ENCODE peak calls at places on chromosomes 11 and 22, in eight cellular contexts. Q, P, B, H, V, G, Y and I are unnamed samples.

GRCh38 chr22:24141586-24141985 is 39.7 kb upstream of the SUSD2 start:
- DNase-seq in H (no peak), Y (no peak), B (no peak), V (no peak), P (no peak), Q (no peak), G (no peak), I (no peak)

GRCh38 chr11:134951305-134951700 is 539.3 kb upstream of the B3GAT1 start:
- DNase-seq in B (no peak), G (no peak), Q (peak; percentile 16), V (no peak), H (no peak), P (no peak), Y (no peak), I (no peak)

GRCh38 chr11:61042961-61043540 is 59.2 kb upstream of the CD5 start:
- DNase-seq in V (no peak), Y (peak; percentile 68), Q (no peak), B (no peak), P (no peak), G (no peak), H (no peak), I (no peak)

GRCh38 chr11:78208257-78209165 is 19.8 kb downstream of the USP35 start:
- DNase-seq in Y (peak; percentile 51), P (no peak), V (no peak), G (no peak), B (no peak), Q (no peak), H (peak; percentile 49), I (no peak)

GRCh38 chr11:94934362-94934761 is 39.0 kb downstream of the CWC15 start:
- DNase-seq in B (no peak), G (no peak), Y (no peak), Q (peak; percentile 55), V (no peak), H (no peak), P (no peak), I (no peak)

GRCh38 chr11:8230178-8230859 is 33.4 kb downstream of the LMO1 start:
- DNase-seq in Q (no peak), Y (peak; percentile 67), B (no peak), H (no peak), G (no peak), P (no peak), V (no peak), I (no peak)

GRCh38 chr11:92893276-92893675 is 76.2 kb upstream of the MTNR1B start:
- DNase-seq in G (no peak), V (no peak), Y (no peak), Q (no peak), H (no peak), B (no peak), P (no peak), I (no peak)

GRCh38 chr11:118684187-118684586 is 4.7 kb upstream of the TREH start:
- DNase-seq in B (no peak), Y (no peak), Q (no peak), G (no peak), P (no peak), H (no peak), V (no peak), I (no peak)

GRCh38 chr22:37299969-37300509 is 17.7 kb downstream of the CYTH4 start:
- DNase-seq in Q (no peak), H (no peak), G (no peak), P (no peak), B (no peak), V (no peak), Y (no peak), I (no peak)

GRCh38 chr11:75342966-75343870 is 8.2 kb downstream of the ARRB1 start:
- DNase-seq in P (peak; percentile 94), Q (peak; percentile 30), H (peak; percentile 72), Y (no peak), G (peak; percentile 64), V (peak; percentile 73), B (no peak), I (no peak)

GRCh38 chr11:74330065-74330858 is 18.8 kb upstream of the P4HA3 start:
- DNase-seq in Q (peak; percentile 87), Y (no peak), G (no peak), V (no peak), H (no peak), B (no peak), P (no peak), I (no peak)

GRCh38 chr11:28259177-28259843 is 151.1 kb downstream of the METTL15 start:
- DNase-seq in H (peak; percentile 56), V (no peak), Y (peak; percentile 47), B (no peak), P (no peak), Q (no peak), G (no peak), I (no peak)

GRCh38 chr11:119049081-119049480 is 7.9 kb downstream of the HYOU1 start:
- DNase-seq in V (no peak), H (no peak), Q (no peak), B (no peak), Y (peak; percentile 60), P (no peak), G (no peak), I (no peak)

GRCh38 chr11:63791495-63792167 is 21.6 kb upstream of the SPINDOC start:
- DNase-seq in G (no peak), V (no peak), P (no peak), H (no peak), Q (no peak), B (no peak), Y (no peak), I (no peak)

GRCh38 chr22:29693671-29694070 is 26.1 kb upstream of the CABP7 start:
- DNase-seq in B (no peak), Q (no peak), G (no peak), P (no peak), H (no peak), Y (no peak), V (no peak), I (no peak)

GRCh38 chr11:19459240-19459639 is 218.5 kb upstream of the E2F8 start:
- DNase-seq in V (no peak), G (no peak), B (no peak), P (no peak), Q (no peak), Y (no peak), H (no peak), I (no peak)

GRCh38 chr11:64763804-64764611 is 4.2 kb upstream of the PYGM start:
- DNase-seq in Y (peak; percentile 88), P (no peak), H (no peak), G (no peak), B (no peak), Q (no peak), V (no peak), I (no peak)

GRCh38 chr11:73140213-73141030 is 1.7 kb downstream of the FCHSD2 start:
- DNase-seq in G (no peak), H (no peak), B (peak; percentile 30), P (peak; percentile 32), Q (peak; percentile 62), Y (peak; percentile 84), V (peak; percentile 50), I (no peak)

GRCh38 chr11:74932797-74933196 is 16.1 kb downstream of the XRRA1 start:
- DNase-seq in Y (no peak), P (no peak), V (no peak), Q (peak; percentile 62), H (no peak), B (no peak), G (no peak), I (no peak)

GRCh38 chr11:69144316-69144715 is 11.4 kb upstream of the SMIM38 start:
- DNase-seq in H (no peak), G (no peak), V (no peak), P (no peak), Y (no peak), B (no peak), Q (no peak), I (no peak)

GRCh38 chr11:65150513-65151271 is 16.4 kb upstream of the SYVN1 start:
- DNase-seq in V (peak; percentile 90), H (peak; percentile 90), B (peak; percentile 75), Q (peak; percentile 68), P (peak; percentile 89), Y (peak; percentile 82), G (peak; percentile 97), I (peak; percentile 76)

GRCh38 chr11:117877120-117877784 is 794 bp upstream of the FXYD6 start:
- DNase-seq in V (no peak), Y (no peak), B (no peak), Q (no peak), H (peak; percentile 84), P (no peak), G (no peak), I (no peak)

DNA sequence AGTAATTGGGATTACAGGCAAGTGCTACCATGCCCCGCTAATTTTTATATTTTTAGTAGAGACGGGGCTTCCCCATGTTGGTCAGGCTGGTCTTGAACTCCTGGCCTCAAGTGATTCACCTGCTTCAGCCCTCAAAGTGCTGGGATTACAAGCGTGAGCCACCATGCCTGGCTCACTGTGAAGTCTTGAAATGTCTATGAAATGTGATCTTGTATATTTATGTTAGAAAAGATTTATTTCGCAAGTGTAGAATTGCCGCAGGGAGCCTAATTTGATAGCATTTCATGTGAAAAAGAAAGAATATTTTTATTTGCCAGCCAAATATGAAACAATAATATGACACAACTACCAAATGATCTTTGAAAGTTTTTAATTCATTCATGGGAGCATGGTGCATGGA is 52.2 kb downstream of the GRAMD1B start:
- DNase-seq in V (no peak), H (no peak), G (no peak), Y (no peak), B (no peak), P (no peak), Q (no peak), I (no peak)
- H3K4me3 ChIP-seq in V (no peak overlapping the region), H (no peak overlapping the region), G (no peak overlapping the region), Y (no peak overlapping the region), B (no peak overlapping the region), P (no peak overlapping the region), Q (no peak overlapping the region), I (no peak overlapping the region)

GRCh38 chr11:76972051-76972450 is 62.1 kb upstream of the B3GNT6 start:
- DNase-seq in Q (no peak), Y (no peak), P (no peak), V (no peak), H (no peak), G (no peak), B (no peak), I (no peak)
- H3K27ac ChIP-seq in Q (no peak overlapping the region), Y (no peak overlapping the region), P (no peak overlapping the region), V (no peak overlapping the region), H (no peak overlapping the region), G (no peak overlapping the region), B (no peak overlapping the region), I (no peak overlapping the region)

DNA sequence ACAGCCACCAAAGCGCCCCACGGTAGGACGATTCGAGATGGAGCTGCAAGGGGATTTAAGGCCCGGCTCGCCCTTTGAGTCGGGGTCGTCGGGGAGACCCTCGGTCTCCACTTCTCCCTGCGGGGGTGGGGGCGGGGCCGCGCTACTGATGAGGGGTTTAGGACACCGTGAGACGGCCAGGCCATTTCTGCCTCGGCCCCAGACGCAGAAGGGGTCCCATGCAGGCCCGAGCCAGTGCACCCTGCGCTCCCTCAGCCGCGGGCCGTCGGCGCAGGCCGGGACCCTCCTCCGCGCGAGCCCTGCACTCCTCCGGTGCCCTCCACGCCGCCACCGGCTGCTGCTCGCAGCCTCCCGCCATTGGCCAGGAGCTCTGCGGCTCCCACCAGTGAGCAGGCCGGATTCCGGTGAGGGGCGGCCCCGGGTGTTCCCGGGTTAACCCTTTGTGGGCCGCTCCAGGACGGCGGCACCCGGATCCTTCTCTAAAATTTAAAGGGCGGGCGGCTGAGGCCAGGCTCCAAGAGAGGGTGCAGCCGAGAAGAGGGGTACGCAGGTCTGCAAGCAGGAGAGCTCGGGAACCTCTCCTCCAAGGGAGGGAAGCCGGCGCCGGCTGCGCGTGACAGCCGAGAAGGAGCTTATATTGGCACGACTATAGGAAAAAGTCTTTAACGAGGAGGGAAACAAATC is 18.0 kb downstream of the CREB3L1 start:
- DNase-seq in P (no peak), H (peak; percentile 91), B (peak; percentile 78), G (peak; percentile 53), V (peak; percentile 65), Q (peak; percentile 76), Y (peak; percentile 90), I (peak; percentile 89)
- TF ChIP-seq POLR2A in P (peak; percentile 50), H (no peak), B (no peak), G (no peak), V (no peak), Q (no peak), Y (no peak), I (no peak)

GRCh38 chr22:22394589-22394988 is 114.0 kb downstream of the ZNF280B start:
- DNase-seq in G (no peak), P (no peak), Q (no peak), V (no peak), Y (peak; percentile 85), H (no peak), B (no peak), I (no peak)
- H3K4me3 ChIP-seq in G (no peak overlapping the region), P (no peak overlapping the region), Q (no peak overlapping the region), V (no peak overlapping the region), Y (no peak overlapping the region), H (no peak overlapping the region), B (no peak overlapping the region), I (no peak overlapping the region)